ENCODE peak calls at places on chromosomes 4 and X, in seven cellular contexts. One of them, this sample, is unnamed.

GRCh38 chr4:48137766-48138349 is 3.8 kb upstream of the TXK start:
- DNase-seq in omental fat pad: no peak
- DNase-seq in heart right ventricle: no peak
- DNase-seq in MCF 10A: no peak
- DNase-seq in GM12864: no peak
- DNase-seq in foreskin fibroblast: no peak
- DNase-seq in OCI-LY7: peak; percentile 10
- DNase-seq in this sample: no peak

GRCh38 chr4:25861951-25862410 is 807 bp downstream of the SEL1L3 start:
- DNase-seq in foreskin fibroblast: no peak
- DNase-seq in MCF 10A: peak; percentile 57
- DNase-seq in OCI-LY7: peak; percentile 73
- DNase-seq in omental fat pad: no peak
- DNase-seq in GM12864: no peak
- DNase-seq in heart right ventricle: peak; percentile 20
- DNase-seq in this sample: no peak

GRCh38 chrX:22365460-22365859 is 92.7 kb downstream of the CBLL2 start:
- DNase-seq in GM12864: no peak
- DNase-seq in MCF 10A: peak; percentile 96
- DNase-seq in foreskin fibroblast: peak; percentile 66
- DNase-seq in heart right ventricle: no peak
- DNase-seq in omental fat pad: no peak
- DNase-seq in OCI-LY7: no peak
- DNase-seq in this sample: peak; percentile 75

GRCh38 chrX:43728002-43728401 is 71.9 kb downstream of the MAOA start:
- DNase-seq in foreskin fibroblast: no peak
- DNase-seq in MCF 10A: no peak
- DNase-seq in heart right ventricle: no peak
- DNase-seq in omental fat pad: no peak
- DNase-seq in GM12864: no peak
- DNase-seq in OCI-LY7: no peak
- DNase-seq in this sample: no peak

GRCh38 chr4:186149872-186150271 is 41.5 kb upstream of the CYP4V2 start:
- DNase-seq in MCF 10A: peak; percentile 54
- DNase-seq in heart right ventricle: peak; percentile 70
- DNase-seq in OCI-LY7: peak; percentile 58
- DNase-seq in GM12864: no peak
- DNase-seq in foreskin fibroblast: no peak
- DNase-seq in omental fat pad: no peak
- DNase-seq in this sample: no peak

GRCh38 chr4:66829310-66829709 is 716.0 kb downstream of the CENPC start:
- DNase-seq in OCI-LY7: no peak
- DNase-seq in omental fat pad: no peak
- DNase-seq in foreskin fibroblast: no peak
- DNase-seq in MCF 10A: no peak
- DNase-seq in heart right ventricle: no peak
- DNase-seq in GM12864: no peak
- DNase-seq in this sample: no peak

GRCh38 chr4:111494471-111494870 is 650.8 kb upstream of the FAM241A start:
- DNase-seq in omental fat pad: no peak
- DNase-seq in MCF 10A: no peak
- DNase-seq in foreskin fibroblast: no peak
- DNase-seq in OCI-LY7: no peak
- DNase-seq in heart right ventricle: no peak
- DNase-seq in GM12864: no peak
- DNase-seq in this sample: peak; percentile 17

GRCh38 chr4:138952405-138952804 is 63.2 kb upstream of the NOCT start:
- DNase-seq in omental fat pad: no peak
- DNase-seq in GM12864: no peak
- DNase-seq in foreskin fibroblast: no peak
- DNase-seq in heart right ventricle: no peak
- DNase-seq in OCI-LY7: no peak
- DNase-seq in MCF 10A: peak; percentile 66
- DNase-seq in this sample: no peak

GRCh38 chr4:94332983-94333590 is 9.5 kb downstream of the HPGDS start:
- DNase-seq in OCI-LY7: no peak
- DNase-seq in heart right ventricle: no peak
- DNase-seq in MCF 10A: no peak
- DNase-seq in GM12864: no peak
- DNase-seq in omental fat pad: no peak
- DNase-seq in foreskin fibroblast: no peak
- DNase-seq in this sample: peak; percentile 4

GRCh38 chr4:73703320-73703719 is 37.0 kb upstream of the CXCL8 start:
- DNase-seq in MCF 10A: no peak
- DNase-seq in OCI-LY7: no peak
- DNase-seq in GM12864: no peak
- DNase-seq in omental fat pad: no peak
- DNase-seq in foreskin fibroblast: no peak
- DNase-seq in heart right ventricle: no peak
- DNase-seq in this sample: no peak

GRCh38 chrX:69607616-69608015 is 8.3 kb upstream of the EDA start:
- DNase-seq in MCF 10A: no peak
- DNase-seq in heart right ventricle: no peak
- DNase-seq in OCI-LY7: no peak
- DNase-seq in GM12864: no peak
- DNase-seq in foreskin fibroblast: no peak
- DNase-seq in omental fat pad: no peak
- DNase-seq in this sample: no peak

GRCh38 chr4:149781150-149781549 is 34.5 kb downstream of the IQCM start:
- DNase-seq in OCI-LY7: no peak
- DNase-seq in heart right ventricle: no peak
- DNase-seq in omental fat pad: no peak
- DNase-seq in foreskin fibroblast: peak; percentile 43
- DNase-seq in GM12864: no peak
- DNase-seq in MCF 10A: peak; percentile 78
- DNase-seq in this sample: peak; percentile 48

GRCh38 chr4:133997440-133997839 is 204.1 kb downstream of the PABPC4L start:
- DNase-seq in foreskin fibroblast: no peak
- DNase-seq in heart right ventricle: no peak
- DNase-seq in OCI-LY7: no peak
- DNase-seq in MCF 10A: no peak
- DNase-seq in omental fat pad: no peak
- DNase-seq in GM12864: no peak
- DNase-seq in this sample: peak; percentile 25

DNA sequence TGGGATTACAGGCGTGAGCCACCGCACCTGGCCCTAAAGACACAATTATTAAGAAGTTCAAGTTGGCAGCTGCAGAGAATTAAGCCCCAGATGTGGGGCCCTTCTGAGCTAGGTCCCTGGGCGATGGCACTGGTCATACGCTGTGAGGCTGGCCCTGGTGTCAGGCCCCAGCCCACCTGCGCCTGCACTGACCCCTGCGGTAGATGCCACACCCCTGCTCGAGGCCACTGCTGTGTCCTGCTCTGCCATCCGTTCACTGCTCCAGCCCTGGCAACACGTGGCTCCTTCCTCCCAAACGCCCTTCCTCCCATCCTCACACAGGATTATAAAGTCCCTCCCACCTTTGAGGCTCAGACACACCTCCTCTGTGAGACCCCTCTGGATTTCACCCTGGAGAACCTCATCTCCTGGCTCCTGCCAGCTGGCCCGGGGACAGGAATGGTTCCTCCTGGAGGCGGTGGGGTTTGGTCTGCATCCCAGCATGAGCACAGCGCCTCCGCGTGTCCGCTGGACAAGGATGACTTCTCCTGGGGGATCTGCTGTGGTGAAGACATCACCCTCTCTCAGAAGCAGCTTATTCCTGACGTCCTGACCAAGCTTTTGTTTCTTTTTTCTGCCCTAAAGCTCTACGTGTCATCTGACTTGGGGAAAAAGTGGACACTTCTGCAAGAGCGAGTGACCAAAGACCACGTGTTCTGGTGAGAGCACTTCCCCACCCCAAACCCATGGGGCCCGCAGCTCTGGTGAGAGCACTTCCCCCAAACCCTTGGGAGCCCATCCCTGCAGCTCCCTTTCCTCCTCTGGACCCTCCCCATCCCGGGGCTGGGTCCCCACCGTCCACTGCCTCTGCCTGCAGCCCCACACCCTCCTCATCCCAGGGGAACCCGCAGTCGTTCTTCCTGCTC is 219.0 kb upstream of the PSAPL1 start:
- DNase-seq in foreskin fibroblast: no peak
- DNase-seq in heart right ventricle: no peak
- DNase-seq in GM12864: no peak
- DNase-seq in MCF 10A: no peak
- DNase-seq in OCI-LY7: no peak
- DNase-seq in omental fat pad: no peak
- DNase-seq in this sample: no peak
- TF ChIP-seq CTCF in foreskin fibroblast: no peak
- TF ChIP-seq CTCF in heart right ventricle: no peak
- TF ChIP-seq CTCF in GM12864: no peak
- TF ChIP-seq CTCF in MCF 10A: no peak
- TF ChIP-seq CTCF in OCI-LY7: no peak
- TF ChIP-seq CTCF in omental fat pad: no peak
- TF ChIP-seq CTCF in this sample: peak; percentile 10

DNA sequence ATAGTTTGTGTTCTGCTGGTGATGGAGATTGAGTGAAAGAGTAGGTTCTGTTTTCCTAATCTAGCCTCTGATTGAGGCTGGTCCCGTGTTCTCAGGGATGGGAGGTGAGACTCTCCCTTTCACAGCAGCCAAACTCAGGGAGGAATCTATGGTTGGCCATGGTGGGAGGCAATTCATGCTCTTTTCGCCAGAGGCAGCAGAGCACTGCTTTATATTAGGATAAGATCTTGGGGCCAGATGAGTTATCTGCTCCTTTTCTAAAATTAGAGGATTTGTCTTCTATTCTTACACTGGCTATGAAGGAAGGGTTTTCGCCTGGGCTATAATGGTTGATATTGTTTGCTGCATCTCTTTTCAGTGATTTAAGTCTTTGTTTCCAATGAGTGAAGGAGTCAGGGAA is 63.9 kb upstream of the NLGN4X start:
- DNase-seq in GM12864: no peak
- DNase-seq in MCF 10A: no peak
- DNase-seq in foreskin fibroblast: no peak
- DNase-seq in omental fat pad: no peak
- DNase-seq in OCI-LY7: no peak
- DNase-seq in heart right ventricle: no peak
- DNase-seq in this sample: no peak
- TF ChIP-seq CTCF in GM12864: no peak
- TF ChIP-seq CTCF in MCF 10A: no peak
- TF ChIP-seq CTCF in foreskin fibroblast: no peak
- TF ChIP-seq CTCF in omental fat pad: no peak
- TF ChIP-seq CTCF in OCI-LY7: no peak
- TF ChIP-seq CTCF in heart right ventricle: no peak
- TF ChIP-seq CTCF in this sample: no peak

GRCh38 chrX:129318375-129318774 is 204.9 kb downstream of the SMARCA1 start:
- DNase-seq in OCI-LY7: peak; percentile 7
- DNase-seq in heart right ventricle: no peak
- DNase-seq in omental fat pad: no peak
- DNase-seq in foreskin fibroblast: no peak
- DNase-seq in MCF 10A: peak; percentile 45
- DNase-seq in GM12864: no peak
- DNase-seq in this sample: peak; percentile 5
- TF ChIP-seq CTCF in OCI-LY7: peak; percentile 72
- TF ChIP-seq CTCF in heart right ventricle: no peak
- TF ChIP-seq CTCF in omental fat pad: no peak
- TF ChIP-seq CTCF in foreskin fibroblast: no peak
- TF ChIP-seq CTCF in MCF 10A: peak; percentile 34
- TF ChIP-seq CTCF in GM12864: peak; percentile 11
- TF ChIP-seq CTCF in this sample: peak; percentile 71

GRCh38 chrX:47180346-47180745 is 13.3 kb upstream of the UBA1 start:
- DNase-seq in omental fat pad: no peak
- DNase-seq in heart right ventricle: no peak
- DNase-seq in MCF 10A: no peak
- DNase-seq in OCI-LY7: no peak
- DNase-seq in GM12864: no peak
- DNase-seq in foreskin fibroblast: no peak
- DNase-seq in this sample: no peak

GRCh38 chrX:47178337-47178736 is 15.3 kb upstream of the UBA1 start:
- DNase-seq in OCI-LY7: no peak
- DNase-seq in foreskin fibroblast: no peak
- DNase-seq in heart right ventricle: no peak
- DNase-seq in GM12864: no peak
- DNase-seq in MCF 10A: no peak
- DNase-seq in omental fat pad: no peak
- DNase-seq in this sample: no peak

GRCh38 chrX:47179928-47180255 is 13.7 kb upstream of the UBA1 start:
- DNase-seq in OCI-LY7: no peak
- DNase-seq in heart right ventricle: no peak
- DNase-seq in GM12864: no peak
- DNase-seq in MCF 10A: no peak
- DNase-seq in omental fat pad: no peak
- DNase-seq in foreskin fibroblast: no peak
- DNase-seq in this sample: no peak

GRCh38 chrX:47181301-47181700 is 12.3 kb upstream of the UBA1 start:
- DNase-seq in omental fat pad: no peak
- DNase-seq in foreskin fibroblast: no peak
- DNase-seq in OCI-LY7: no peak
- DNase-seq in heart right ventricle: no peak
- DNase-seq in GM12864: no peak
- DNase-seq in MCF 10A: no peak
- DNase-seq in this sample: no peak

DNA sequence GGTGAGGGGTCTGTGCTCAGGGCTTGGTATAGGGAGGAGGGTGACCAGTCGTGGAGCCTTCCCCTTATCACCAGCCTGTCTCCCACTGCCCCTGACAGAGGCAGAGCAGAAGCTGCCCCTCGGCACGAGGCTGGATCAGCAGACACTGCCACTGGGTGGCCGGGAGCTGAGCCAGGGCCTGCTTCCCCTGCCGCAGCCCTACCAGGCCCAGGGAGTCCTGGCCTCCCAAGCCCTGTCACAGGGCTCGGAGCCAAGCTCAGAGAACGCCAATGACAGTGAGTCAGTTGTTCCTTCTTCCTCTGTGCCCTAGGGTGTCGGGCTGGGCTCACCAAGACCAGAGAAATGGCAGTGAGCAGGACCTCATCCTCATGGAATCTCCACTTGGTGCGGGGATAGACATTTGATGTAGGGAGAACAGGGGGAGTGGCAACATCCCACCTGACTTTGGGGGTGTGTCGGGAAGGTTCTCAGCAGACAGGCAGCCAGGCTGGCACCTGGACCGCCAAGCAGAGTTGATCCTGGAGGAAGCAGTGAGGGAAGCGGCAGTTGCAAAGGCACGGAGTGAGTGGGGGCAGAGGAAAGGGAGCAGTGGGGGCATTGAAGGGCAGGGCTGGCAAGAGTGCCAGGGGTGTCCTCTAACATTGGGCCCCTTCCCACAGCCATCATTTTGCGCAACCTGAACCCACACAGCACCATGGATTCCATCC is 14.3 kb upstream of the UBA1 start:
- DNase-seq in MCF 10A: peak; percentile 84
- DNase-seq in OCI-LY7: no peak
- DNase-seq in foreskin fibroblast: peak; percentile 41
- DNase-seq in heart right ventricle: peak; percentile 61
- DNase-seq in omental fat pad: no peak
- DNase-seq in GM12864: no peak
- DNase-seq in this sample: peak; percentile 66
- TF ChIP-seq CTCF in MCF 10A: no peak
- TF ChIP-seq CTCF in OCI-LY7: no peak
- TF ChIP-seq CTCF in foreskin fibroblast: no peak
- TF ChIP-seq CTCF in heart right ventricle: no peak
- TF ChIP-seq CTCF in omental fat pad: no peak
- TF ChIP-seq CTCF in GM12864: no peak
- TF ChIP-seq CTCF in this sample: no peak

GRCh38 chrX:84710611-84711010 is 208.4 kb upstream of the HDX start:
- DNase-seq in foreskin fibroblast: no peak
- DNase-seq in heart right ventricle: no peak
- DNase-seq in GM12864: no peak
- DNase-seq in omental fat pad: no peak
- DNase-seq in OCI-LY7: no peak
- DNase-seq in MCF 10A: no peak
- DNase-seq in this sample: no peak
- TF ChIP-seq CTCF in foreskin fibroblast: no peak
- TF ChIP-seq CTCF in heart right ventricle: no peak
- TF ChIP-seq CTCF in GM12864: no peak
- TF ChIP-seq CTCF in omental fat pad: no peak
- TF ChIP-seq CTCF in OCI-LY7: no peak
- TF ChIP-seq CTCF in MCF 10A: no peak
- TF ChIP-seq CTCF in this sample: no peak

This sample was measured in HFFc6.